ENCODE peak calls at places on chromosomes 16 and 17, in four cellular contexts. S, B, A and J are unnamed samples.

GRCh38 chr16:89581861-89582563 is 6.5 kb downstream of the CPNE7 start:
- DNase-seq in S (no peak), B (no peak), A (peak), J (no peak)

GRCh38 chr17:3005696-3006095 is 57.7 kb downstream of the OR1D5 start:
- DNase-seq in S (no peak), B (no peak), A (no peak), J (no peak)

GRCh38 chr16:85777583-85778310 is 21.6 kb downstream of the EMC8 start:
- DNase-seq in S (no peak), B (no peak), A (peak), J (no peak)

GRCh38 chr17:67983289-67983688 is 13.0 kb downstream of the C17orf58 start:
- DNase-seq in S (no peak), B (no peak), A (no peak), J (no peak)

GRCh38 chr17:383771-384621 is 31.4 kb upstream of the RPH3AL start:
- DNase-seq in S (no peak), B (no peak), A (no peak), J (no peak)

GRCh38 chr17:76484228-76484725 is 16.9 kb downstream of the AANAT start:
- DNase-seq in S (no peak), B (no peak), A (no peak), J (no peak)

GRCh38 chr16:30491744-30492308 is 19.3 kb downstream of the ITGAL start:
- DNase-seq in S (no peak), B (no peak), A (peak), J (no peak)

GRCh38 chr17:2723997-2724782 is 12.6 kb upstream of the CLUH start:
- DNase-seq in S (no peak), B (no peak), A (no peak), J (no peak)

GRCh38 chr16:6558661-6559060 is 774.0 kb upstream of the RBFOX1 start:
- DNase-seq in S (no peak), B (no peak), A (no peak), J (no peak)

GRCh38 chr17:66667491-66668030 is 167.4 kb upstream of the CACNG5 start:
- DNase-seq in S (peak), B (no peak), A (no peak), J (no peak)

GRCh38 chr16:77613115-77613514 is 109.2 kb upstream of the NUDT7 start:
- DNase-seq in S (no peak), B (no peak), A (no peak), J (no peak)

GRCh38 chr17:50806141-50806643 is 29.2 kb upstream of the WFIKKN2 start:
- DNase-seq in S (no peak), B (no peak), A (peak), J (no peak)

GRCh38 chr16:64121473-64121872 is 1000.4 kb downstream of the CDH11 start:
- DNase-seq in S (no peak), B (no peak), A (peak), J (no peak)

GRCh38 chr17:50297407-50297865 is 23.2 kb downstream of the TMEM92 start:
- DNase-seq in S (peak), B (peak), A (peak), J (peak)

GRCh38 chr17:32015245-32016013 is 8.2 kb downstream of the LRRC37B start:
- DNase-seq in S (no peak), B (no peak), A (peak), J (no peak)

GRCh38 chr16:48620445-48620844 is 10.5 kb upstream of the N4BP1 start:
- DNase-seq in S (no peak), B (no peak), A (no peak), J (no peak)

GRCh38 chr16:80369559-80369958 is 171.2 kb upstream of the DYNLRB2 start:
- DNase-seq in S (no peak), B (peak), A (peak), J (no peak)

DNA sequence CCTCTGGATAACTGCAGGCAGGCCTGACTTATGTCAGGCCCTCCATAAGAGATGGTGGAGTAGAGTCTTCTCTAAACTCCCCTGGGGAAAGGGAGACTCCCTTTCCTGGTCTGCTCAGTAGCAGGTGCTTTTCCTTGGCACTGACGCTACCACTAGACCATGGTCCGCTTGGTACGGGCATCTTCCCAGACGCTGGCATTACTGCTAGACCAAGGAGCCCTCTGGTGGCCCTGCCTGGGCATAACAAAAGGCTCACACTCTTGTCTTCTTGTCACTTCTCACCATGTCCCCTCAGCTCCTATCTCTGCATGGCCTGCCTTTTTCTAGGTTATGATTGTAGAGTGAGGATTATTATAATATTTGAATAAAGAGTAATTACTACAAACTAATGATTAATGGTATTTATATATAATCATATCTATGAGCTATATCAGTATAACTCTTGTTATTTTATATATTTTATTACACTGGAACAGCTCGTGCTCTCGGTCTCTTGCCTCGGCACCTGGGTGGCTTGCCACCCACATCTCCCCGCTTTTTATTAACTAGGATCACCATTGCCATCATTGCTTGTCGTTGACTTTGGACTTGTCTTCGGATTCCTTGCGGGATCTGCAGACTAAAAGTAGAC is 59.8 kb upstream of the ARL4D start:
- DNase-seq in S (no peak), B (peak), A (no peak), J (peak)
- TF ChIP-seq CTCF in S (peak), B (peak), A (peak), J (peak)

DNA sequence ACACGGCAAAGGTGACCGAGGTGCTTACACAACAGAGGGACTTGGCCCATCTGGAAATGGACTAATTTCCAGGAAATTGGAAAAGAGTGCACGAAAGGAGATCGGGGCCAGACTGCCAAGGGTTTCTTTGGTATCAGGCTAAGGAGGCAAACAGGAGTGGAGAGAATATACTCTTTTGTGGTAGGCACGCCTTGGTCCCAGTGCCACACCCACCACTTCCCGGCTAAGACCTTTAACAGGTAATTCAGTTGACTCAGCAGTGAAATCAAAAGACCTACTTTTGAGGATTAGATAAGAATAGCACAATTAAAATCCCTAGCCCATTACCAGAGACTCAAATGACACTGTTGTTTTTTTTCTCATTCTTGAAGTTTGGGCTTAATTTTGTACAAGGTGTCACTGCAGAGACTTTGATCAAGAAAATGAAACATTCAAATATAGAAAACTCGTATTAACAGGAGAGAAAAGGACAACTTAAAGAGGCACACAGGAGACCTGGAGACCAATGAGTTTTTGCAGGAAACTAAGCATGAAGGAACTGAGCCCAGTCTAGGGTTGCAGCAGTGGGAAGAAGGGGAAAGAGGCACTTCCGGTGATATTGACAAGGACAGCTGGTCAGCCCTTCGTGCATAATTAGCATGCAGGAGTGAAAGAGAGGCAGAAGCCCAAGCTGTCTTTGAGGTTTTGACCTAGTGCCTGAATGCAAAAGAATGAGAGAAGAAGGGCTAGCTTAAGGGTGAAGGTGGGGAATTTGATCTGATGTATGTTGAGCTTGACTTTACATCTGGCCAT is 265.5 kb upstream of the CCL2 start:
- DNase-seq in S (no peak), B (no peak), A (no peak), J (no peak)
- TF ChIP-seq CTCF in S (no peak), B (no peak), A (no peak), J (no peak)

GRCh38 chr16:20740901-20741491 is 622 bp downstream of the THUMPD1 start:
- DNase-seq in S (peak), B (peak), A (peak), J (peak)

GRCh38 chr16:20740007-20740883 is 1.4 kb downstream of the THUMPD1 start:
- DNase-seq in S (no peak), B (no peak), A (no peak), J (no peak)

GRCh38 chr16:20744922-20745440 is 3.4 kb upstream of the THUMPD1 start:
- DNase-seq in S (no peak), B (no peak), A (no peak), J (no peak)

GRCh38 chr16:20743591-20743990 is 2.0 kb upstream of the THUMPD1 start:
- DNase-seq in S (no peak), B (no peak), A (no peak), J (no peak)

GRCh38 chr16:20741555-20742285 is at the start of gene THUMPD1:
- DNase-seq in S (peak), B (peak), A (peak), J (peak)
- TF ChIP-seq CTCF in S (no peak), B (peak), A (peak), J (no peak)

DNA sequence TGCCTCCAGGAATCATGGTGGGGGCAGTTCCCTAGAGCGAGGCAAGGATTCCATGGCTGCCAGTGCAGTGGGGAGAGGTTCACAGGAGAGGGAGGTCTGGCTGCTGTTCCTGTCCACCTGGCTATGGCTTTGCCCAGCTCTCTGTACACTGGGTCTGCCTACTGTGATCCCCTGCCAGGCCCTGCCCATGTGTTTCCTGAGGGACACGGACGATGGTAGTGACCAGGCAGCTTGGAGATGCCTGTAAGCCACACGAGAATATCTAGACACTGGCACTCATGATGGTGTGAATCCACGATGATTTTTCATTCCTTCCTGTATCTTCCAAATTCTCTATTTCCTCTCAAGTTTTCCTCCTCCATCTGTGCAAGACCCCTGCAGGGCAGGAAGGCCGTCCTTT is 11.1 kb downstream of the C1QTNF8 start:
- DNase-seq in S (no peak), B (no peak), A (no peak), J (no peak)
- TF ChIP-seq CTCF in S (no peak), B (no peak), A (no peak), J (no peak)

GRCh38 chr16:25812215-25812614 is 120.5 kb downstream of the HS3ST4 start:
- DNase-seq in S (no peak), B (no peak), A (no peak), J (no peak)
- TF ChIP-seq CTCF in S (no peak), B (no peak), A (no peak), J (no peak)

DNA sequence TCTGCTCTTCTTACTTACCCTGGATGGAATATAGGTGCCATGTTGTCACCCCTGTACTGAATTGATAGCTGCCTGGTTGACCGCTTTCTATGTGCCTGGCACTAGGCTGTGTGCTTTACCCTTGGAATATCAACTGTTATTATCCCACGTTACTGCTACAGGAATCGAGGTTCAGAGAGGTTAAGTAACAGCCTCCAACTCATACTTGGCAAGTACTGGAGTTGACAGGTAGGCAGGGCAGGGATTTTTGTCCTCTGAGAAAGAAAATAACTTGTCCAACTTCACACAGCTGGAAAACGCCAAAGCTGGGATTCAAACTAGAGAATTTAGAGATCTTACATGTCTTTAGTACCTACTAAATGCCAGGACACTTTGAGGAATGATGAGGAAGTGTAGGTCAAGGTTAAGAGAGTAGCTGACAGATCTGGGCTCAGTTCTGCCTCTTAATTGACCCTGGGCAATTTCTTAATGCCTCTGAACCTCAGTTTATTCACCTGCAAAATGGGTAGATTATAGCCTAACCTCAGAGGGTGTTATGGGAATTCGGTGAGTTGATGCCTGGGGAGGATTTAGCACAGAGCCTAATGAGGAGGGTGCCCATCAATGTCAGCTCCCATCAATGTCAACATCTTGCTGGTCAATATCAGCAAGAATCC is 25.8 kb downstream of the ITPRIPL2 start:
- DNase-seq in S (no peak), B (no peak), A (no peak), J (no peak)
- TF ChIP-seq CTCF in S (no peak), B (no peak), A (no peak), J (no peak)

GRCh38 chr16:12516621-12517309 is 286.9 kb downstream of the CPPED1 start:
- DNase-seq in S (no peak), B (no peak), A (no peak), J (no peak)
- TF ChIP-seq CTCF in S (no peak), B (no peak), A (no peak), J (no peak)

GRCh38 chr16:75083826-75084225 is 32.8 kb downstream of the LDHD start:
- DNase-seq in S (no peak), B (no peak), A (no peak), J (no peak)

GRCh38 chr16:75088226-75088625 is 28.4 kb downstream of the LDHD start:
- DNase-seq in S (no peak), B (no peak), A (no peak), J (no peak)

GRCh38 chr16:75087040-75087979 is 29.3 kb downstream of the LDHD start:
- DNase-seq in S (no peak), B (no peak), A (peak), J (no peak)

GRCh38 chr16:75086281-75086680 is 30.3 kb downstream of the LDHD start:
- DNase-seq in S (no peak), B (no peak), A (no peak), J (no peak)

DNA sequence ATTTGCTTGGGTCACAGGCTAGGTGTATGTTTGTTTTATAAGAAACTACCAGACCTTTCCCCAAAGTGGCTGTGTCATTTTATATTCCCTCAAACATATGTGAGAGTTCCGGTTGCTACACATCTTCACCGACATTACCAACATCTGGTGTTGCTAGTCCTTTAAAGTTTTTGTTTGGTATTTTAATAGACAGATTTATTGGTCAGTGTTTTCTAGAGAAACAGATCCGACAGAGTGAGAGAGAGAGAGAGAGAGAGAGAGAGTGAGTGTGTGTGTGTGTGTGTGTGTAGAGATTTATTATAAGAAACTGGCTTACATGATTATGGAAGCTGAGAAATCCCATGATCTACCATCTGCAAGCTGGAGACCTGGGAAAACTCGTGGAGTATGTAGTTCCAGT is 31.0 kb downstream of the LDHD start:
- DNase-seq in S (no peak), B (no peak), A (no peak), J (no peak)
- TF ChIP-seq CTCF in S (no peak), B (no peak), A (no peak), J (no peak)

GRCh38 chr16:69564845-69565610 is 738 bp upstream of the NFAT5 start:
- DNase-seq in S (no peak), B (no peak), A (no peak), J (no peak)

GRCh38 chr16:69566437-69567030 is 768 bp downstream of the NFAT5 start:
- DNase-seq in S (peak), B (peak), A (peak), J (no peak)

GRCh38 chr16:69567031-69567680 is 1.4 kb downstream of the NFAT5 start:
- DNase-seq in S (peak), B (no peak), A (peak), J (no peak)

GRCh38 chr16:69563605-69564580 is 1.9 kb upstream of the NFAT5 start:
- DNase-seq in S (peak), B (no peak), A (peak), J (peak)

DNA sequence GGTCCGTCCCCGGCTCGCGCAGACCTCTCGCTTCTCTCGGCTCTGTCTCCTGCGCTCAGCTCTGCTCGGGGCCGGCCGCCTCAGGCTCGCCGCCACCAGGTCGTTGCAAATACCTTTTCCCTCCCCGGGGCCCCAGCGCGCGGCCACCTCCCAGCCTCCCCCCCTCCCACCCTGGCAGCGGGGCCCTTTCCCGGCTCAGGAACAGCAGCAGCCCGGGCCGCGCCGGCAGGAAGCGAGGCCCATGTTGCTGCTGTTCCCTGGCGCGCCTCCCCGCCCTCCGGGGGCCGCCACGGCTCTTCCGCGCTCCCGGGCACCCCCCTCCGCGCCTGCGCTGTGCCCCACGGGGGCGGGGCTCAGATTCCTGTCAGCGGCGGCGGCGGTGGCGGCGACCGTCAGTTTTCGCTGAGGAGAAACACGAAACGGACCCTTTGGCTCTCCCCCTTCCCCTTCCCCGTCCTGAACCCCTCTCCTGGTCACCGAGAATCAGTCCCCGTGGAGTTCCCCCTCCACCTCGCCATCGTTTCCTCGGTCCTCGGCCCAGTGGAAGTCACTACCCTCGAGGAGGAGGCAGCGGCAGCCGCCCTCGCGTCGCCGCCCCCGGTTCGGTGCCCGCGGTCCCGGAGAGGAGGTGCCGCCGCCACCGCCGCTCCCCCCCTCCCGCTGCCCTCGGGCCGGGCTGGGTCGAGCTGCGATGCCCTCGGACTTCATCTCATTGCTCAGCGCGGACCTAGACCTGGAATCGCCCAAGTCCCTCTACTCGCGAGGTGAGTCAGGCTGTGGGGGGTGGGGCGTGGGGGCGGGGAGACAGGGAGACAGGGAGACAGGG is at the start of gene NFAT5:
- DNase-seq in S (peak), B (peak), A (peak), J (peak)
- TF ChIP-seq CTCF in S (no peak), B (peak), A (no peak), J (no peak)